ENCODE peak calls at places on chromosomes 5 and 9, in eight cellular contexts. O is psoas muscle; D is cerebellar cortex; F is stimulated activated CD4-positive, alpha-beta T cell treated with anti-CD3 and anti-CD28 coated beads, Interleukin-2, amount 100 ng/mL, for 48 hours; I is fibroblast of mammary gland; U is Right ventricle myocardium superior; Q is DMS79 treated with DMSO at 0.1 percent for 48 hours; S is BE2C. V is an unnamed sample.

GRCh38 chr9:95815153-95815552 is 60.3 kb upstream of the ERCC6L2 start:
- DNase-seq in D (no peak), U (no peak), Q (no peak), I (peak; percentile 81), F (no peak), O (no peak), S (no peak), V (no peak)

GRCh38 chr5:113693205-113693553 is 179.7 kb downstream of the YTHDC2 start:
- DNase-seq in Q (no peak), I (no peak), O (no peak), D (peak; percentile 36), S (no peak), F (no peak), U (peak; percentile 44), V (no peak)

GRCh38 chr5:33888582-33888981 is 3.2 kb downstream of the ADAMTS12 start:
- DNase-seq in U (no peak), F (no peak), I (peak; percentile 74), O (no peak), Q (no peak), S (no peak), D (no peak), V (no peak)

GRCh38 chr9:94872921-94873511 is 146.5 kb downstream of the AOPEP start:
- DNase-seq in O (no peak), I (peak; percentile 54), Q (no peak), D (no peak), S (peak; percentile 44), U (no peak), F (no peak), V (no peak)

GRCh38 chr5:130992095-130992494 is 173.0 kb downstream of the HINT1 start:
- DNase-seq in Q (no peak), S (no peak), U (no peak), F (no peak), I (peak; percentile 91), D (no peak), O (no peak), V (no peak)

GRCh38 chr5:75009559-75010230 is 42.7 kb downstream of the GCNT4 start:
- DNase-seq in S (no peak), F (no peak), I (no peak), U (no peak), Q (no peak), O (no peak), D (peak; percentile 79), V (no peak)

GRCh38 chr9:16884952-16885513 is 14.6 kb upstream of the BNC2 start:
- DNase-seq in Q (no peak), D (no peak), F (no peak), O (no peak), S (no peak), I (peak; percentile 85), U (no peak), V (no peak)

GRCh38 chr9:91580136-91580535 is 156.5 kb upstream of the NFIL3 start:
- DNase-seq in Q (no peak), O (no peak), S (no peak), D (no peak), I (peak; percentile 30), F (no peak), U (no peak), V (no peak)

GRCh38 chr9:122186301-122186700 is 26.6 kb downstream of the MORN5 start:
- DNase-seq in Q (no peak), D (peak; percentile 48), S (no peak), O (no peak), U (no peak), F (no peak), I (no peak), V (no peak)

GRCh38 chr5:176687247-176687646 is 40.0 kb downstream of the TSPAN17 start:
- DNase-seq in I (no peak), S (no peak), F (no peak), D (no peak), Q (no peak), O (no peak), U (no peak), V (no peak)

GRCh38 chr9:92726971-92727715 is 37.5 kb downstream of the BICD2 start:
- DNase-seq in S (no peak), D (peak; percentile 67), O (no peak), Q (no peak), F (no peak), I (peak; percentile 38), U (peak; percentile 55), V (no peak)

GRCh38 chr5:77003246-77003645 is 27.0 kb upstream of the AGGF1 start:
- DNase-seq in S (no peak), U (no peak), O (no peak), F (no peak), D (no peak), Q (no peak), I (no peak), V (no peak)

V was measured in frontal cortex.